ENCODE peak calls at places on chromosome 1, in seven cellular contexts. O, Z, K, I, J, L and S are unnamed samples.

GRCh38 chr1:219555031-219555667 is 57.8 kb downstream of the ZC3H11B start:
- DNase-seq in K (no peak), J (no peak), O (no peak), Z (peak; percentile 74), I (no peak), L (no peak), S (no peak)

GRCh38 chr1:214545293-214545692 is 6.1 kb downstream of the PTPN14 start:
- DNase-seq in K (no peak), J (no peak), I (no peak), O (no peak), Z (no peak), L (no peak), S (no peak)

GRCh38 chr1:226821719-226822085 is 48.7 kb upstream of the PSEN2 start:
- DNase-seq in O (no peak), K (no peak), L (no peak), Z (no peak), I (no peak), J (no peak), S (no peak)

GRCh38 chr1:29590583-29591555 is 354.5 kb downstream of the PTPRU start:
- DNase-seq in K (no peak), L (no peak), O (no peak), Z (peak; percentile 46), I (no peak), J (no peak), S (no peak)

GRCh38 chr1:99758073-99758511 is 8.3 kb downstream of the FRRS1 start:
- DNase-seq in J (no peak), O (no peak), Z (no peak), K (no peak), L (no peak), I (no peak), S (no peak)

GRCh38 chr1:4970532-4970931 is 316.1 kb downstream of the AJAP1 start:
- DNase-seq in K (no peak), Z (peak; percentile 3), O (no peak), J (no peak), L (no peak), I (no peak), S (no peak)

GRCh38 chr1:181482521-181483083 is 715 bp upstream of the CACNA1E start:
- DNase-seq in I (no peak), L (peak; percentile 31), J (peak; percentile 52), K (no peak), O (no peak), Z (peak; percentile 89), S (peak; percentile 61)

GRCh38 chr1:94095112-94095637 is 25.8 kb downstream of the ABCA4 start:
- DNase-seq in J (peak; percentile 60), K (peak; percentile 90), I (peak; percentile 63), O (peak; percentile 69), L (peak; percentile 47), Z (peak; percentile 65), S (no peak)

GRCh38 chr1:173917149-173917548 is at the start of gene SERPINC1:
- DNase-seq in I (no peak), K (no peak), J (no peak), Z (no peak), L (no peak), O (no peak), S (no peak)

GRCh38 chr1:42747125-42747524 is 7.1 kb upstream of the CLDN19 start:
- DNase-seq in K (no peak), L (peak; percentile 60), I (no peak), Z (peak; percentile 83), O (no peak), J (peak; percentile 45), S (peak; percentile 66)

GRCh38 chr1:10378071-10378841 is 20.6 kb upstream of the PGD start:
- DNase-seq in J (no peak), L (peak; percentile 18), O (no peak), I (peak; percentile 63), Z (no peak), K (no peak), S (no peak)

GRCh38 chr1:72122099-72122893 is 160.0 kb downstream of the NEGR1 start:
- DNase-seq in L (no peak), Z (no peak), J (no peak), I (no peak), K (no peak), O (no peak), S (no peak)

GRCh38 chr1:41365772-41366427 is 4.7 kb downstream of the FOXO6 start:
- DNase-seq in J (no peak), K (no peak), Z (peak; percentile 71), L (peak; percentile 46), O (no peak), I (no peak), S (no peak)

GRCh38 chr1:29673669-29674624 is 437.6 kb downstream of the PTPRU start:
- DNase-seq in L (no peak), I (no peak), Z (peak; percentile 47), O (no peak), K (peak; percentile 11), J (no peak), S (no peak)

GRCh38 chr1:45442272-45442671 is 48.7 kb downstream of the TESK2 start:
- DNase-seq in K (no peak), L (no peak), J (no peak), I (peak; percentile 14), O (no peak), Z (no peak), S (no peak)
- TF ChIP-seq CTCF in K (no peak), L (no peak), J (no peak), I (no peak), O (no peak), Z (no peak), S (no peak)

GRCh38 chr1:110682898-110683297 is 8.2 kb upstream of the KCNA3 start:
- DNase-seq in K (no peak), Z (no peak), O (no peak), L (no peak), I (no peak), J (no peak), S (no peak)

GRCh38 chr1:110684476-110684875 is 9.7 kb upstream of the KCNA3 start:
- DNase-seq in J (no peak), L (no peak), O (no peak), I (no peak), Z (no peak), K (no peak), S (no peak)

GRCh38 chr1:110689868-110690267 is 15.1 kb upstream of the KCNA3 start:
- DNase-seq in L (no peak), Z (no peak), J (no peak), K (no peak), O (no peak), I (no peak), S (no peak)

GRCh38 chr1:110687244-110687643 is 12.5 kb upstream of the KCNA3 start:
- DNase-seq in J (no peak), K (no peak), Z (no peak), I (no peak), O (no peak), L (no peak), S (no peak)

GRCh38 chr1:110686188-110686587 is 11.4 kb upstream of the KCNA3 start:
- DNase-seq in O (no peak), K (no peak), I (no peak), J (no peak), L (no peak), Z (no peak), S (no peak)
- TF ChIP-seq CTCF in O (no peak), K (no peak), I (no peak), J (no peak), L (no peak), Z (peak; percentile 60), S (no peak)

DNA sequence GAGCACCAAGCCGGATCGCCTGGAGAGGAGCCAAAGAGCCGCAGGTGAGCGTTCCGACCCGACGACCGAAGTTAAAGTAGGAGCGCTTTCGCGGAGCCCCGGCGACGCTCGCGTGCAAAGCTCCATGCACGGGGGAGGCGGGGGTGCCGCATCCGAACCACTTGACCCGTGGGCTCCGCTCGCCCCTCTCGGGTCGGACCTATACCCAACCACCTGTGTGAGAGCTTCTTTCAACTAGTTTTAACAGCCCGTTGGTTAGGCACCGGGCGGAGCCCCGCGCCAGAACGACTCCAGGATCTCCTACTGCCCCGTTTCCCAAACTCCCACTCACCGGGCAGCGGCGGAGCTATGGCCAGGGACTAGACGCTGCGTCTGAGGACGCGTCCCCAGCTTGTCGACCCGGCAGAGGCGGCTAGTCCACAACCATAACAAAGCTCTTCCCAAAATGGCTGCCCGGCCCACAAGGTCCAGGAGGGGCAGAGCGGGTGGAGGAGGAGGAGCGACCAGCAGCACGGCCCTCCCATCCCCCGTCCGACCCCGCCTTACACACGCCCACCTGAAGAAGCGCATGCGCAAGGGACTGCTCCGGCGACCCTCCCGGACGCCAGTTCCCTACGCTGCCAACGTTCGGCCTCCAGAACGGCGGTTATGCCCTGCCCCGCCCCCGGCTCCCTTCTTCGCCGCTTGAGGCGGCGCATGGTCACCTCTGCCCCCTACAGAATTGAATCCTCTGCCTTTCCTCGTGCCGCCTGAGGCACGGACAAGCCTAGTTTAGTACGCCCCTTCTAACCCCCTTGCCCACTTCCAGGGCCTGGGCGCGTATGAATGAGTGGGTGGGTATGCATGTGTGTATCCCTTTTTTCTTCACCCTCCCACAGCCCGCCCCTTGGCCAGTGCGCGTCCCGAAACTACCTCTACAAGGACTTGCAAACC is at the start of gene GPBP1L1:
- DNase-seq in K (peak; percentile 99), Z (peak; percentile 99), J (peak; percentile 95), L (peak; percentile 98), O (peak; percentile 96), I (peak; percentile 80), S (peak; percentile 97)
- TF ChIP-seq CTCF in K (no peak), Z (peak; percentile 60), J (no peak), L (no peak), O (no peak), I (no peak), S (peak; percentile 36)

GRCh38 chr1:19441048-19441447 is 44.3 kb downstream of the CAPZB start:
- DNase-seq in L (no peak), K (peak; percentile 87), Z (no peak), I (no peak), J (no peak), O (no peak), S (no peak)

GRCh38 chr1:19438552-19439196 is 46.7 kb downstream of the CAPZB start:
- DNase-seq in K (no peak), J (no peak), L (no peak), O (no peak), I (no peak), Z (no peak), S (no peak)

GRCh38 chr1:19436716-19437476 is 48.4 kb downstream of the CAPZB start:
- DNase-seq in J (peak; percentile 68), L (peak; percentile 71), Z (no peak), K (peak; percentile 90), I (no peak), O (no peak), S (no peak)

GRCh38 chr1:19437911-19438310 is 47.4 kb downstream of the CAPZB start:
- DNase-seq in L (peak; percentile 38), I (no peak), Z (no peak), K (peak; percentile 93), J (no peak), O (no peak), S (no peak)

GRCh38 chr1:19439464-19440171 is 45.7 kb downstream of the CAPZB start:
- DNase-seq in K (peak; percentile 85), L (no peak), O (no peak), Z (peak; percentile 79), J (peak; percentile 58), I (no peak), S (no peak)
- TF ChIP-seq CTCF in K (no peak), L (no peak), O (no peak), Z (peak; percentile 70), J (no peak), I (peak; percentile 3), S (no peak)